ENCODE peak calls at places on chromosomes 2 and 18, in seven cellular contexts. J is tibial artery, Y is fibroblast of pulmonary artery, T is lower leg skin, L is astrocyte, E is AG04450, Q is gastrocnemius medialis. D is an unnamed sample.

GRCh38 chr2:109435866-109436634 is 177.7 kb downstream of the SEPTIN10 start:
- DNase-seq in L (no peak), J (peak; percentile 84), T (peak; percentile 86), Y (peak; percentile 21), Q (peak; percentile 91), E (no peak), D (no peak)

GRCh38 chr2:145190031-145190703 is 670.2 kb upstream of the ZEB2 start:
- DNase-seq in J (no peak), E (no peak), Q (no peak), Y (peak; percentile 46), T (no peak), L (no peak), D (no peak)

GRCh38 chr18:62741584-62741983 is 26.2 kb downstream of the PHLPP1 start:
- DNase-seq in E (no peak), Y (no peak), J (no peak), L (no peak), T (no peak), Q (no peak), D (no peak)

GRCh38 chr2:216031960-216032689 is 18.8 kb upstream of the MREG start:
- DNase-seq in J (no peak), L (peak; percentile 87), Q (no peak), T (no peak), Y (peak; percentile 60), E (peak; percentile 61), D (no peak)

GRCh38 chr2:3142961-3143571 is 234.6 kb downstream of the EIPR1 start:
- DNase-seq in L (no peak), J (no peak), Y (no peak), E (no peak), T (peak; percentile 85), Q (no peak), D (no peak)

GRCh38 chr18:63971320-63972071 is 1.6 kb downstream of the SERPINB8 start:
- DNase-seq in L (peak; percentile 6), E (no peak), Q (no peak), J (no peak), T (no peak), Y (no peak), D (no peak)

GRCh38 chr18:24271381-24272331 is 126.0 kb downstream of the OSBPL1A start:
- DNase-seq in Y (peak; percentile 78), Q (peak; percentile 77), J (peak; percentile 67), T (peak; percentile 93), L (peak; percentile 73), E (no peak), D (peak; percentile 58)

GRCh38 chr2:120483355-120483754 is 137.4 kb downstream of the INHBB start:
- DNase-seq in Q (no peak), J (no peak), L (no peak), Y (no peak), E (no peak), T (no peak), D (no peak)

GRCh38 chr2:182716665-182716990 is 571 bp downstream of the DNAJC10 start:
- DNase-seq in E (no peak), L (no peak), T (no peak), Y (no peak), Q (no peak), J (no peak), D (no peak)

GRCh38 chr18:66682855-66683322 is 79.0 kb upstream of the CDH19 start:
- DNase-seq in L (peak; percentile 10), J (no peak), T (no peak), Q (no peak), E (no peak), Y (peak; percentile 47), D (no peak)

GRCh38 chr2:20781656-20782265 is 41.1 kb downstream of the LDAH start:
- DNase-seq in Q (no peak), T (no peak), Y (peak; percentile 14), E (no peak), L (no peak), J (no peak), D (no peak)

GRCh38 chr2:178219247-178219646 is 24.9 kb downstream of the OSBPL6 start:
- DNase-seq in L (no peak), E (no peak), J (no peak), Y (no peak), T (no peak), Q (no peak), D (no peak)

GRCh38 chr2:99806758-99807157 is 316.9 kb upstream of the REV1 start:
- DNase-seq in J (no peak), E (peak; percentile 32), Q (no peak), T (no peak), L (peak; percentile 81), Y (peak; percentile 31), D (peak; percentile 64)

GRCh38 chr2:70991142-70991541 is 3.5 kb downstream of the TEX261 start:
- DNase-seq in J (no peak), Y (no peak), E (no peak), L (no peak), T (peak; percentile 70), Q (no peak), D (no peak)

GRCh38 chr2:36528761-36529392 is 69.1 kb downstream of the FEZ2 start:
- DNase-seq in Q (no peak), Y (no peak), J (no peak), E (no peak), L (no peak), T (no peak), D (no peak)

GRCh38 chr2:145690183-145690582 is 1170.3 kb upstream of the ZEB2 start:
- DNase-seq in L (peak; percentile 80), Q (no peak), Y (peak; percentile 27), T (no peak), E (no peak), J (no peak), D (no peak)

GRCh38 chr18:54926593-54927297 is 32.5 kb downstream of the CCDC68 start:
- DNase-seq in L (peak; percentile 59), T (no peak), J (no peak), E (no peak), Q (no peak), Y (peak; percentile 69), D (peak; percentile 15)

GRCh38 chr2:127084611-127085031 is 22.3 kb downstream of the BIN1 start:
- DNase-seq in L (peak; percentile 88), Q (no peak), J (no peak), Y (no peak), E (no peak), T (no peak), D (no peak)

GRCh38 chr2:234495801-234496441 is 960 bp downstream of the ARL4C start:
- DNase-seq in Y (no peak), E (no peak), Q (peak; percentile 19), J (no peak), L (peak; percentile 20), T (peak; percentile 88), D (no peak)

GRCh38 chr2:236178921-236179652 is 10.9 kb upstream of the GBX2 start:
- DNase-seq in Y (peak; percentile 20), L (peak; percentile 27), E (no peak), T (peak; percentile 70), Q (no peak), J (no peak), D (no peak)

GRCh38 chr2:218879881-218880748 is 537 bp upstream of the WNT10A start:
- DNase-seq in Y (no peak), T (no peak), L (no peak), J (no peak), E (no peak), Q (no peak), D (no peak)

GRCh38 chr2:45265336-45265735 is 256.1 kb upstream of the SIX2 start:
- DNase-seq in Q (no peak), L (no peak), T (no peak), J (no peak), Y (no peak), E (no peak), D (no peak)

DNA sequence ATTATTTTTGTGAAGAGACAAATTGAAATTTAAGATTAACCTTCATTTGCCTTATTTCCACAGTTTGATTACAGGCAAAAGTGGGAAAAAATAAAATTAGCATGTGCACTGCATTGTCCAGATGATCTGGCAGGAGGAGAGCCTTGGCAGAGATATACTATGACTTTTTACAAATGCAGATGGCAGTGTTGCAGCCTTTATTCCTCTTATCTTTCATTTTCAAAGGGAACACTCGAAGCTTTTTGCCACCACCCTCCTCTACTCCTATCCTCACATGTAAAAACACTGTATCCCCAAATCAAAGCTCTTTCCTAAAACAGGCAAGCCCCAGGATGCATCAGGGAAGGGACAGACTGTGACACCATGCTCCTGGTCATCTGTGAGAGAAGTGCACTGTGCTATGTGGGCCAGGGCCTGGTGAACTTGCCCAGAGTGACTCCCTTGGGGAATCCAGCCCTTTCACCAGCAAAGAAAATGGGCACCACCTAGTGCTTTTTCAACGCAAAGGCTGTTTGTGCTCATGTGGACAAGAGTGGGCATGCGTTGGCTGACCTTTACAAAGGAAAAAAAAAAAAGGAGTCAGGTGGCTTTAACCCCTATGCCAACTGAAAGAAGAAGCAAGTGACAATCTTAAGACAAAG is 74.7 kb upstream of the ETAA1 start:
- DNase-seq in Q (no peak), T (no peak), L (peak; percentile 44), E (peak; percentile 42), J (peak; percentile 34), Y (peak; percentile 60), D (peak; percentile 29)
- TF ChIP-seq CTCF in Q (no peak), T (no peak), L (peak; percentile 46), E (peak; percentile 70), J (peak; percentile 62), Y (peak; percentile 38), D (peak; percentile 66)

DNA sequence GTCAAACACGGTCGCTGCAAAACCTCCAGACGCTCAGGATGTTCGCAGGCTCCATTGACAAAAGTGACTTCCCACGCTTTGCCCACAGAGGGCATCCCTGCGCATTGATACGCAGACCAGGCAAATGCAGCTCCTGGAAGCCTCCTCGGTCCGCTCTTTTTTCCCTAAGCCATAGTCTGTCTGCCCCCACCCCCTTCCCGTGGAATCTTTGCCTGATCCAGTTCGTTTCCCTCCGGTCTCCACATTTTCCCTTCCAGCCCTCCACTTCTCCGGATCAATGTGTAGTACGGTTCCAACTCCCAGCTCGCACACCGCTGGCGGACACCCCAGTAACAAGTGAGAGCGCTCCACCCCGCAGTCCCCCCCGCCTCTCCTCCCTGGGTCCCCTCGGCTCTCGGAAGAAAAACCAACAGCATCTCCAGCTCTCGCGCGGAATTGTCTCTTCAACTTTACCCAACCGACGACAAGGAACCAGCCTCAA is at the start of gene DCC:
- DNase-seq in J (no peak), E (peak; percentile 15), Y (peak; percentile 61), L (peak; percentile 58), T (no peak), Q (no peak), D (peak; percentile 21)
- H3K4me3 ChIP-seq in J (peak within 1 kb of the TSS; percentile 34), E (peak within 1 kb of the TSS; percentile 57), Y (peak within 1 kb of the TSS; percentile 28), L (peak within 1 kb of the TSS; percentile 63), T (no peak within 1 kb of the TSS), Q (no peak within 1 kb of the TSS), D (peak within 1 kb of the TSS; percentile 50)

DNA sequence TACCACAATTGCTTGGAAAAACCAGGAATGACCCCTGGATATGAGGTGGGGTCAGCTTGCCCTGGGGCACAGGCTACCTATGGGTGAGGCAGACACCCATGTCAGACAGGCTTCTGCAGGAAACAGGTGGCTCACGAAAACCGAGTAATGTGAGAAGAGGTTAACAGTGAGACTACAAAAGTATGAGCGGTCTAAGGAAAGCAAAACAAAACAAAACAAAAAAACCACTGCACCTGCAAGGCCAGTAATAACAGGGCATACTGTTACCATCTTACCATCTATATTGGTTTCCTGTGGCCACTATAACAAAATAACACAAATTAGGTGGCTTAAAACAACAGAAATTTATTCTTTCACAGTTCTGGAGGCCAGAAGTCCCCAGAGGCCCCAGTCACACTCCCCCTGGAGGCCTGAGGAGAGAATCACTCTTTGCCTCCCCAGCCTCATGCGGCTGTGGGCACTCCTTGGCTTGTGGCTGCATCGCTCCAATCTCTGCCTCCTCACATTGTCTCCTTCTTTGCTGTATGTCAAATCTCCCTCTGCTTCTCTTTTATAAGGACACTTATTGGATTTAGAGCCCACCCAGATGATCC is 86.6 kb upstream of the EPC2 start:
- DNase-seq in T (no peak), L (no peak), J (no peak), Q (no peak), E (no peak), Y (no peak), D (no peak)
- TF ChIP-seq CTCF in T (no peak), L (no peak), J (no peak), Q (no peak), E (peak; percentile 18), Y (no peak), D (peak; percentile 19)

GRCh38 chr2:176934131-176934530 is 278.5 kb upstream of the HNRNPA3 start:
- DNase-seq in Y (no peak), Q (no peak), E (no peak), L (no peak), T (no peak), J (no peak), D (no peak)
- H3K4me3 ChIP-seq in Y (no peak overlapping the region), Q (no peak overlapping the region), E (no peak overlapping the region), L (no peak overlapping the region), T (no peak overlapping the region), J (no peak overlapping the region), D (no peak overlapping the region)